ENCODE peak calls at places on chromosome 20, in seven cellular contexts. One of them, this sample, is unnamed.

GRCh38 chr20:34390769-34391447 is 27.8 kb downstream of the ITCH start:
- DNase-seq in GM23338: peak
- DNase-seq in HCT116: peak
- DNase-seq in OCI-LY7: no peak
- DNase-seq in neural progenitor cell: no peak
- DNase-seq in PC-3: peak
- DNase-seq in GM23248: peak
- DNase-seq in this sample: peak

GRCh38 chr20:7171911-7172310 is 404.4 kb downstream of the BMP2 start:
- DNase-seq in HCT116: no peak
- DNase-seq in GM23248: peak
- DNase-seq in neural progenitor cell: no peak
- DNase-seq in OCI-LY7: no peak
- DNase-seq in GM23338: peak
- DNase-seq in PC-3: peak
- DNase-seq in this sample: no peak

GRCh38 chr20:11502668-11503067 is 415.0 kb upstream of the BTBD3 start:
- DNase-seq in neural progenitor cell: no peak
- DNase-seq in GM23248: no peak
- DNase-seq in OCI-LY7: no peak
- DNase-seq in HCT116: no peak
- DNase-seq in GM23338: no peak
- DNase-seq in PC-3: no peak
- DNase-seq in this sample: no peak

GRCh38 chr20:38833154-38833856 is 27.8 kb downstream of the PPP1R16B start:
- DNase-seq in neural progenitor cell: no peak
- DNase-seq in GM23338: no peak
- DNase-seq in PC-3: no peak
- DNase-seq in OCI-LY7: no peak
- DNase-seq in GM23248: no peak
- DNase-seq in HCT116: no peak
- DNase-seq in this sample: no peak

GRCh38 chr20:36606171-36607116 is 865 bp downstream of the RAB5IF start:
- DNase-seq in PC-3: peak
- DNase-seq in OCI-LY7: peak
- DNase-seq in HCT116: no peak
- DNase-seq in neural progenitor cell: peak
- DNase-seq in GM23338: peak
- DNase-seq in GM23248: peak
- DNase-seq in this sample: peak

GRCh38 chr20:17872434-17872833 is 96.2 kb downstream of the SNX5 start:
- DNase-seq in neural progenitor cell: no peak
- DNase-seq in HCT116: no peak
- DNase-seq in GM23338: no peak
- DNase-seq in GM23248: no peak
- DNase-seq in PC-3: no peak
- DNase-seq in OCI-LY7: no peak
- DNase-seq in this sample: no peak

GRCh38 chr20:51380401-51381385 is 161.8 kb downstream of the NFATC2 start:
- DNase-seq in HCT116: no peak
- DNase-seq in neural progenitor cell: no peak
- DNase-seq in OCI-LY7: peak
- DNase-seq in GM23248: no peak
- DNase-seq in GM23338: no peak
- DNase-seq in PC-3: no peak
- DNase-seq in this sample: no peak

GRCh38 chr20:57708694-57709673 is 831 bp downstream of the PMEPA1 start:
- DNase-seq in HCT116: no peak
- DNase-seq in GM23338: no peak
- DNase-seq in OCI-LY7: no peak
- DNase-seq in GM23248: peak
- DNase-seq in neural progenitor cell: peak
- DNase-seq in PC-3: no peak
- DNase-seq in this sample: peak

GRCh38 chr20:23318347-23318746 is 32.2 kb upstream of the NXT1 start:
- DNase-seq in GM23338: no peak
- DNase-seq in GM23248: no peak
- DNase-seq in HCT116: no peak
- DNase-seq in PC-3: no peak
- DNase-seq in OCI-LY7: no peak
- DNase-seq in neural progenitor cell: no peak
- DNase-seq in this sample: no peak

GRCh38 chr20:52410182-52410647 is 218.6 kb upstream of the ZFP64 start:
- DNase-seq in GM23248: peak
- DNase-seq in HCT116: no peak
- DNase-seq in PC-3: no peak
- DNase-seq in neural progenitor cell: no peak
- DNase-seq in OCI-LY7: no peak
- DNase-seq in GM23338: no peak
- DNase-seq in this sample: peak

GRCh38 chr20:2816030-2816582 is at the start of gene TMEM239:
- DNase-seq in GM23338: no peak
- DNase-seq in PC-3: no peak
- DNase-seq in neural progenitor cell: no peak
- DNase-seq in HCT116: no peak
- DNase-seq in OCI-LY7: no peak
- DNase-seq in GM23248: no peak
- DNase-seq in this sample: no peak

GRCh38 chr20:61382194-61382593 is 130.1 kb downstream of the CDH4 start:
- DNase-seq in PC-3: no peak
- DNase-seq in neural progenitor cell: no peak
- DNase-seq in GM23248: no peak
- DNase-seq in OCI-LY7: no peak
- DNase-seq in GM23338: no peak
- DNase-seq in HCT116: no peak
- DNase-seq in this sample: no peak

GRCh38 chr20:4375881-4376280 is 345.8 kb upstream of the PRND start:
- DNase-seq in GM23338: no peak
- DNase-seq in neural progenitor cell: no peak
- DNase-seq in OCI-LY7: no peak
- DNase-seq in HCT116: no peak
- DNase-seq in GM23248: peak
- DNase-seq in PC-3: no peak
- DNase-seq in this sample: peak

GRCh38 chr20:34942301-34942700 is 13.3 kb downstream of the GSS start:
- DNase-seq in neural progenitor cell: no peak
- DNase-seq in GM23248: no peak
- DNase-seq in HCT116: no peak
- DNase-seq in PC-3: no peak
- DNase-seq in OCI-LY7: no peak
- DNase-seq in GM23338: no peak
- DNase-seq in this sample: no peak

GRCh38 chr20:15928946-15929345 is 644.3 kb downstream of the KIF16B start:
- DNase-seq in neural progenitor cell: no peak
- DNase-seq in HCT116: no peak
- DNase-seq in PC-3: no peak
- DNase-seq in OCI-LY7: no peak
- DNase-seq in GM23248: no peak
- DNase-seq in GM23338: no peak
- DNase-seq in this sample: no peak

GRCh38 chr20:59743308-59743707 is 139.0 kb downstream of the PHACTR3 start:
- DNase-seq in PC-3: no peak
- DNase-seq in neural progenitor cell: no peak
- DNase-seq in GM23248: no peak
- DNase-seq in GM23338: no peak
- DNase-seq in HCT116: no peak
- DNase-seq in OCI-LY7: no peak
- DNase-seq in this sample: no peak

GRCh38 chr20:63612276-63612931 is 14.5 kb downstream of the GMEB2 start:
- DNase-seq in PC-3: no peak
- DNase-seq in GM23338: no peak
- DNase-seq in GM23248: no peak
- DNase-seq in neural progenitor cell: no peak
- DNase-seq in OCI-LY7: no peak
- DNase-seq in HCT116: no peak
- DNase-seq in this sample: no peak
- TF ChIP-seq EZH2phosphoT487 in PC-3: no peak
- TF ChIP-seq EZH2phosphoT487 in GM23338: no peak
- TF ChIP-seq EZH2phosphoT487 in GM23248: no peak
- TF ChIP-seq EZH2phosphoT487 in neural progenitor cell: no peak
- TF ChIP-seq EZH2phosphoT487 in OCI-LY7: no peak
- TF ChIP-seq EZH2phosphoT487 in HCT116: no peak
- TF ChIP-seq EZH2phosphoT487 in this sample: no peak

GRCh38 chr20:46199198-46199597 is 81.1 kb downstream of the CD40 start:
- DNase-seq in GM23338: peak
- DNase-seq in neural progenitor cell: peak
- DNase-seq in HCT116: no peak
- DNase-seq in OCI-LY7: no peak
- DNase-seq in GM23248: no peak
- DNase-seq in PC-3: no peak
- DNase-seq in this sample: no peak
- H2AFZ ChIP-seq in GM23338: peak
- H2AFZ ChIP-seq in neural progenitor cell: no peak
- H2AFZ ChIP-seq in HCT116: no peak
- H2AFZ ChIP-seq in OCI-LY7: no peak
- H2AFZ ChIP-seq in GM23248: no peak
- H2AFZ ChIP-seq in PC-3: no peak
- H2AFZ ChIP-seq in this sample: no peak

DNA sequence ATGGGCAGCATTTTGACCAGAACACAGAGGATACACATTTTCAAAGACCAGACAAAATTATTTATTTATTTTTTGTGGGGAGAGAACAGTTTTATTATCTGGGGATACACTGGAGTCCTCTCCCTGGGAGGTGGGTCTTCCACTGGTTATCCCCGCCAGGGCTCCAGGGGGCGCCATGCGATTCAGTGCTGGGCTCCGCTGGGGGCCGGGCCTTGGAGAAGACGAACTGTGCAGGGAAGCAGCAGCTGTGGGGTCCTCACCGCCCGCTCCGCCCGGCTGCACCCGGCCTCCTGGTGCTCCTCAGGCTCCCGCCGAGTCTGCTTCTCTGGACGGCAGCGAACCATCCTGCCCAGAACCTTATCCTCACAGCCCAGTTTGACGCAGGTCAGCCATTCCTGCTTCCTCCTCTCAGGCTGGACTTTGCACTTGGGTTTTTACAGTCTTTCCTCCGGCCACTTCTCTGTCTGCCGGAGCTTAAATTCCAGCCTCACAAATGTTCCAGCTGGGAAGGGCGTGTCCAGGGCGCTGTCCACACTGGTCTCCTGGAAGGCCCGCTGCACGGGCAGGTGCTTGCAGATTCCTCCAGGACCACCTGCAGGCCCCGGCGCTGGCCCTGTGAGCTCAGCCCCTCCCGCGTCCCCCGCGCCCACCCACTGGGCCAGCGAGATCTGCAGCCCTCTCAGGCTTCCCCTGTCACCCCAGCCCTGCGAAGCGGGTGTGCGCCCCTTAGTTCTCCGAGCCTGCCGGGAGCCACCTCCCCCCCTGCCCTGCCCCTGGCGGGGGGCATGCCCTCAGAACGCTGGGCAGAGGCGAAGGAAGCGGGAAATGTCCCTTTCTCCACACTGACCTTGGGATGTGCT is 1830.0 kb upstream of the DEFB115 start:
- DNase-seq in GM23338: no peak
- DNase-seq in neural progenitor cell: no peak
- DNase-seq in PC-3: no peak
- DNase-seq in HCT116: no peak
- DNase-seq in OCI-LY7: no peak
- DNase-seq in GM23248: no peak
- DNase-seq in this sample: no peak
- TF ChIP-seq EZH2phosphoT487 in GM23338: no peak
- TF ChIP-seq EZH2phosphoT487 in neural progenitor cell: no peak
- TF ChIP-seq EZH2phosphoT487 in PC-3: no peak
- TF ChIP-seq EZH2phosphoT487 in HCT116: no peak
- TF ChIP-seq EZH2phosphoT487 in OCI-LY7: no peak
- TF ChIP-seq EZH2phosphoT487 in GM23248: no peak
- TF ChIP-seq EZH2phosphoT487 in this sample: no peak

DNA sequence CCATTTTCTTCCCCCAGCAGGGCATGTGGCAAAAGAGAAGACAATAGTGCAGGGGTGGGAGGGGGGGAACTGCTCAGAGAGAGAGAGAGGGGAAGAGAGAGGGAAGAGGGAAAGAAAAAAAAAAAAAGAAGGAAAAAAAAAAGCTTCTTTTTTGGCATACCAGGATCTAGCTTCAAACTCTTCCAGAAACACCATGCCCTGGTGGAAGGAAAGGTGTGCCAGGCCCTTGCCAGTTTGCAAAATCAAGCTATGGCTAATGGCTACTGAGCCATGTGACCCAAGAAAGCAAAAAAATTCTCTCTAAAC is 326 bp downstream of the ZMYND8 start:
- DNase-seq in PC-3: no peak
- DNase-seq in GM23338: no peak
- DNase-seq in HCT116: no peak
- DNase-seq in GM23248: no peak
- DNase-seq in neural progenitor cell: no peak
- DNase-seq in OCI-LY7: no peak
- DNase-seq in this sample: no peak
- H2AFZ ChIP-seq in PC-3: peak
- H2AFZ ChIP-seq in GM23338: no peak
- H2AFZ ChIP-seq in HCT116: no peak
- H2AFZ ChIP-seq in GM23248: peak
- H2AFZ ChIP-seq in neural progenitor cell: no peak
- H2AFZ ChIP-seq in OCI-LY7: peak
- H2AFZ ChIP-seq in this sample: no peak

GRCh38 chr20:41390889-41391288 is 24.3 kb upstream of the EMILIN3 start:
- DNase-seq in neural progenitor cell: no peak
- DNase-seq in GM23248: no peak
- DNase-seq in GM23338: no peak
- DNase-seq in OCI-LY7: no peak
- DNase-seq in PC-3: no peak
- DNase-seq in HCT116: no peak
- DNase-seq in this sample: no peak
- TF ChIP-seq EZH2phosphoT487 in neural progenitor cell: no peak
- TF ChIP-seq EZH2phosphoT487 in GM23248: no peak
- TF ChIP-seq EZH2phosphoT487 in GM23338: no peak
- TF ChIP-seq EZH2phosphoT487 in OCI-LY7: no peak
- TF ChIP-seq EZH2phosphoT487 in PC-3: no peak
- TF ChIP-seq EZH2phosphoT487 in HCT116: no peak
- TF ChIP-seq EZH2phosphoT487 in this sample: no peak

GRCh38 chr20:53608456-53609413 is 15.1 kb upstream of the ZNF217 start:
- DNase-seq in OCI-LY7: no peak
- DNase-seq in GM23338: peak
- DNase-seq in HCT116: no peak
- DNase-seq in GM23248: peak
- DNase-seq in PC-3: no peak
- DNase-seq in neural progenitor cell: no peak
- DNase-seq in this sample: peak
- H2AFZ ChIP-seq in OCI-LY7: peak
- H2AFZ ChIP-seq in GM23338: peak
- H2AFZ ChIP-seq in HCT116: peak
- H2AFZ ChIP-seq in GM23248: peak
- H2AFZ ChIP-seq in PC-3: peak
- H2AFZ ChIP-seq in neural progenitor cell: peak
- H2AFZ ChIP-seq in this sample: peak